ENCODE peak calls at places on chromosomes 16 and 17, in six cellular contexts. L, Z, B, G, S and E are unnamed samples.

GRCh38 chr17:8225813-8226535 is 15.6 kb upstream of the AURKB start:
- DNase-seq in L (peak; percentile 35), Z (peak; percentile 47), B (peak; percentile 54), G (peak; percentile 85), S (peak; percentile 83), E (peak; percentile 94)

GRCh38 chr17:80109066-80109618 is 7.8 kb downstream of the GAA start:
- DNase-seq in L (no peak), Z (no peak), B (no peak), G (no peak), S (no peak), E (no peak)

GRCh38 chr17:6061290-6061689 is 8.9 kb upstream of the WSCD1 start:
- DNase-seq in L (no peak), Z (no peak), B (no peak), G (no peak), S (no peak), E (no peak)

GRCh38 chr16:67158637-67159600 is 790 bp downstream of the TRADD start:
- DNase-seq in L (peak; percentile 71), Z (no peak), B (no peak), G (peak; percentile 62), S (peak; percentile 70), E (peak; percentile 83)

GRCh38 chr17:81522491-81523125 is 5.6 kb upstream of the FSCN2 start:
- DNase-seq in L (no peak), Z (no peak), B (no peak), G (no peak), S (no peak), E (no peak)

GRCh38 chr17:38357488-38358123 is 6.0 kb downstream of the SOCS7 start:
- DNase-seq in L (no peak), Z (no peak), B (no peak), G (no peak), S (no peak), E (no peak)

GRCh38 chr17:82021728-82022309 is 859 bp downstream of the CENPX start:
- DNase-seq in L (peak; percentile 40), Z (no peak), B (no peak), G (no peak), S (no peak), E (no peak)

GRCh38 chr16:57186630-57187507 is 740 bp downstream of the RSPRY1 start:
- DNase-seq in L (peak; percentile 28), Z (peak; percentile 18), B (peak; percentile 30), G (peak; percentile 39), S (peak; percentile 50), E (peak; percentile 71)

GRCh38 chr16:11629071-11630030 is 38.9 kb upstream of the SNN start:
- DNase-seq in L (peak; percentile 83), Z (peak; percentile 55), B (no peak), G (no peak), S (no peak), E (no peak)

GRCh38 chr17:35749560-35750412 is 3.3 kb downstream of the GAS2L2 start:
- DNase-seq in L (no peak), Z (no peak), B (no peak), G (peak; percentile 59), S (peak; percentile 47), E (peak; percentile 82)

GRCh38 chr16:54239441-54239840 is 47.1 kb downstream of the IRX3 start:
- DNase-seq in L (no peak), Z (peak; percentile 52), B (no peak), G (no peak), S (no peak), E (no peak)

GRCh38 chr17:49547566-49547965 is 28.1 kb upstream of the NXPH3 start:
- DNase-seq in L (no peak), Z (no peak), B (no peak), G (no peak), S (no peak), E (peak; percentile 51)

GRCh38 chr17:6546069-6546718 is 10.2 kb downstream of the PITPNM3 start:
- DNase-seq in L (no peak), Z (no peak), B (no peak), G (no peak), S (no peak), E (no peak)

GRCh38 chr17:49910094-49910857 is 58.7 kb upstream of the DLX4 start:
- DNase-seq in L (no peak), Z (no peak), B (no peak), G (peak; percentile 78), S (peak; percentile 71), E (peak; percentile 93)

GRCh38 chr17:74290340-74290739 is 16.3 kb downstream of the DNAI2 start:
- DNase-seq in L (no peak), Z (no peak), B (no peak), G (peak; percentile 26), S (peak; percentile 25), E (no peak)

GRCh38 chr17:48528153-48528912 is 2.5 kb downstream of the HOXB1 start:
- DNase-seq in L (no peak), Z (no peak), B (no peak), G (peak; percentile 81), S (peak; percentile 40), E (peak; percentile 74)

GRCh38 chr16:27698266-27698665 is 148.3 kb downstream of the KATNIP start:
- DNase-seq in L (no peak), Z (no peak), B (no peak), G (peak; percentile 92), S (peak; percentile 85), E (peak; percentile 96)

GRCh38 chr16:63461248-63461841 is 1425.1 kb upstream of the CDH8 start:
- DNase-seq in L (peak; percentile 45), Z (no peak), B (no peak), G (peak; percentile 75), S (peak; percentile 73), E (peak; percentile 70)

GRCh38 chr17:17692353-17693252 is 11.3 kb downstream of the RAI1 start:
- DNase-seq in L (no peak), Z (no peak), B (no peak), G (no peak), S (no peak), E (no peak)

DNA sequence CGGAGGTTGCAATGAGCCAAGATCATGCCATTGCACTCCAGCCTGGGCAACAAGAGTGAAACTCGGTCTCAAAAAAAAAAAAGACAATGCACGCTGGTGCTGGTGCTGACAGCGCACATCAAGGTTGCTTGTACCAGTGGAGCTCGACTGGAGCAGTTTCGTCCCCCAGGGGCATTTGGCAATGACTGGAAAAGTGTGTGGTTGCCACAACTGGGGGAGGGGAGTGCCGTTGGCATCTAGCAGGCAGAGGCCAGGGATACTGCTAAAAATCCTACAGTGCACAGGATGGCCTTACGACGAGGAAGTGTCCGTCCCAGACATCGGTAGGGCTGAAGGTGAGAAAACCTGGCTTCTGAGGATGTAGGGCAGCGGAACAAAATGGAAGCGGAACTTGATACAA is 2.4 kb downstream of the MEAK7 start:
- DNase-seq in L (no peak), Z (no peak), B (no peak), G (no peak), S (no peak), E (no peak)
- H3K4me1 ChIP-seq in L (peaks cover 26% of the 10 kb centered on the region), Z (peaks cover 23% of the 10 kb centered on the region), B (no peaks in the 10 kb centered on the region), G (peaks cover 4% of the 10 kb centered on the region), S (peaks cover 5% of the 10 kb centered on the region), E (peaks cover 9% of the 10 kb centered on the region)

GRCh38 chr16:24776486-24777220 is 47.2 kb downstream of the TNRC6A start:
- DNase-seq in L (no peak), Z (peak; percentile 33), B (no peak), G (no peak), S (no peak), E (no peak)
- H3K4me1 ChIP-seq in L (no peaks in the 10 kb centered on the region), Z (peaks cover 60% of the 10 kb centered on the region), B (peaks cover 38% of the 10 kb centered on the region), G (no peaks in the 10 kb centered on the region), S (peaks cover 4% of the 10 kb centered on the region), E (no peaks in the 10 kb centered on the region)

GRCh38 chr17:73067075-73067474 is 25.4 kb downstream of the SLC39A11 start:
- DNase-seq in L (no peak), Z (no peak), B (no peak), G (no peak), S (no peak), E (no peak)

GRCh38 chr17:73069164-73069774 is 23.2 kb downstream of the SLC39A11 start:
- DNase-seq in L (no peak), Z (no peak), B (no peak), G (no peak), S (no peak), E (no peak)

GRCh38 chr17:73066148-73066884 is 26.2 kb downstream of the SLC39A11 start:
- DNase-seq in L (no peak), Z (no peak), B (no peak), G (no peak), S (no peak), E (no peak)

GRCh38 chr17:73069846-73070245 is 22.6 kb downstream of the SLC39A11 start:
- DNase-seq in L (no peak), Z (no peak), B (no peak), G (no peak), S (no peak), E (no peak)

GRCh38 chr17:73068322-73069153 is 23.9 kb downstream of the SLC39A11 start:
- DNase-seq in L (no peak), Z (no peak), B (no peak), G (no peak), S (no peak), E (no peak)
- H3K4me1 ChIP-seq in L (no peaks in the 10 kb centered on the region), Z (peaks cover 65% of the 10 kb centered on the region), B (no peaks in the 10 kb centered on the region), G (no peaks in the 10 kb centered on the region), S (no peaks in the 10 kb centered on the region), E (no peaks in the 10 kb centered on the region)

DNA sequence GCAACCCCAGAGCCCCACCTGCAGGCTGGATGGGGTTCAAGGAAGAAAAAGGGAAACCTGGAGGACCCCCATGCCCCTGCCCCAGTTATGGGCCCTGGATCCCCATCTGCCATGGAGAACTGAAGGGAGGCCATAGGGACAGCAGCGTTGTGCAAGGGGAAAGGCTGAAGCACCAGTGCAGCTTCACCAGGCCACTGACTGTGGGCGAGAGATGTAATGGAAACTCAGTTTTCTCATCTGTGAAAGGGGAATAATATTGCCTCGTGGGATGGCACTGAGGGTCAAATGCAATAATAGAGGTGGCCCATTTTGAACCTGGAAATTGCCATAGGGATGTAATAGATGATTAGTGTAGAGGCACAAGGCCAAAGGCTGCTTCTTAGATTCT is 9.9 kb upstream of the TSPOAP1 start:
- DNase-seq in L (no peak), Z (no peak), B (no peak), G (no peak), S (no peak), E (no peak)
- H3K4me1 ChIP-seq in L (peaks cover 97% of the 10 kb centered on the region), Z (peaks cover 20% of the 10 kb centered on the region), B (no peaks in the 10 kb centered on the region), G (peaks cover 25% of the 10 kb centered on the region), S (peaks cover 18% of the 10 kb centered on the region), E (peaks cover 6% of the 10 kb centered on the region)

GRCh38 chr17:32516450-32516849 is 29.7 kb downstream of the CDK5R1 start:
- DNase-seq in L (no peak), Z (no peak), B (no peak), G (no peak), S (no peak), E (no peak)
- H3K4me1 ChIP-seq in L (peaks cover 23% of the 10 kb centered on the region), Z (peaks cover 37% of the 10 kb centered on the region), B (no peaks in the 10 kb centered on the region), G (peaks cover 55% of the 10 kb centered on the region), S (peaks cover 59% of the 10 kb centered on the region), E (peaks cover 29% of the 10 kb centered on the region)

DNA sequence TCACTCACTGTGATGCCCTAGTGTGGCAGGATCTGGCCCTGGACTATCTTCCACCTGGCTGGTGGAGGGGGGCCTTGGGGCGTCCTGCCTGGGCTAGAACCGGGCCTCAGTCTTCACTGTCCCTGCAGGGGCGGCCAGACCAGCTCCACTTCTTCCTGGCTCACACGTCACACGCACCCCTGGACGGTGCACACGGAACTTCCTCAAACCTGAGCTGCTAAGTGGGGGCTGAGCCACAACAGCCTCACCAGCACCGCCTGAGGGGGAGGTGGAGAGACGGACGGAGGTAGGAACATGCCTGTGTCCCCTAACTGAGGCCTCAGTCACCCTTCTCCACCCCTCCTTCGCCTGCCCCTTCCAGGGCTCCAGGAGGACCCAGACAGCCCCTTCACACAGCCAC is 36.6 kb downstream of the TIMM22 start:
- DNase-seq in L (no peak), Z (no peak), B (no peak), G (no peak), S (no peak), E (no peak)
- H3K4me1 ChIP-seq in L (no peaks in the 10 kb centered on the region), Z (peaks cover 52% of the 10 kb centered on the region), B (no peaks in the 10 kb centered on the region), G (no peaks in the 10 kb centered on the region), S (peaks cover 10% of the 10 kb centered on the region), E (no peaks in the 10 kb centered on the region)